ENCODE peak calls at places on chromosome 3, in eight cellular contexts. B is choroid plexus epithelial cell; M is foreskin fibroblast; F is IMR-90; I is fibroblast of lung; R is psoas muscle; L is activated CD8-positive, alpha-beta T cell treated with anti-CD3 and anti-CD28 coated beads for 36 hours; G is CD8-positive, alpha-beta T cell. T is an unnamed sample.

GRCh38 chr3:150303776-150304175 is 104.3 kb upstream of the TSC22D2 start:
- DNase-seq in B (no peak), M (no peak), F (no peak), I (no peak), R (no peak), L (peak; percentile 40), G (no peak), T (no peak)

GRCh38 chr3:38275658-38276057 is 6.4 kb upstream of the SLC22A14 start:
- DNase-seq in B (no peak), M (no peak), F (no peak), I (no peak), R (no peak), L (no peak), G (no peak), T (no peak)

GRCh38 chr3:120147072-120147871 is 53.0 kb upstream of the GSK3B start:
- DNase-seq in B (no peak), M (no peak), F (no peak), I (no peak), R (no peak), L (peak; percentile 67), G (peak; percentile 7), T (no peak)

GRCh38 chr3:44132061-44132460 is 109.6 kb upstream of the TOPAZ1 start:
- DNase-seq in B (no peak), M (peak; percentile 35), F (no peak), I (no peak), R (no peak), L (no peak), G (no peak), T (no peak)

GRCh38 chr3:113783463-113783862 is 36.6 kb downstream of the ATP6V1A start:
- DNase-seq in B (peak; percentile 99), M (peak; percentile 88), F (peak; percentile 98), I (peak; percentile 98), R (no peak), L (no peak), G (no peak), T (peak; percentile 27)

GRCh38 chr3:36893137-36893557 is 51.7 kb downstream of the TRANK1 start:
- DNase-seq in B (peak; percentile 89), M (peak; percentile 40), F (peak; percentile 76), I (peak; percentile 66), R (no peak), L (peak; percentile 35), G (no peak), T (no peak)

GRCh38 chr3:145915787-145916186 is 245.2 kb downstream of the PLOD2 start:
- DNase-seq in B (no peak), M (no peak), F (no peak), I (no peak), R (no peak), L (no peak), G (no peak), T (no peak)

GRCh38 chr3:15638891-15639262 is 37.3 kb downstream of the BTD start:
- DNase-seq in B (no peak), M (peak; percentile 30), F (no peak), I (no peak), R (no peak), L (peak; percentile 24), G (no peak), T (no peak)

GRCh38 chr3:100358413-100358812 is 23.9 kb downstream of the NIT2 start:
- DNase-seq in B (peak; percentile 28), M (peak; percentile 19), F (no peak), I (no peak), R (no peak), L (no peak), G (no peak), T (peak; percentile 68)

GRCh38 chr3:60948488-60948887 is 302.8 kb downstream of the FHIT start:
- DNase-seq in B (peak; percentile 55), M (peak; percentile 16), F (no peak), I (peak; percentile 48), R (no peak), L (no peak), G (no peak), T (no peak)

GRCh38 chr3:56758539-56758981 is 43.2 kb downstream of the ARHGEF3 start:
- DNase-seq in B (peak; percentile 94), M (peak; percentile 93), F (peak; percentile 91), I (peak; percentile 94), R (no peak), L (peak; percentile 74), G (no peak), T (peak; percentile 97)

GRCh38 chr3:25426408-25426807 is 1.7 kb upstream of the RARB start:
- DNase-seq in B (no peak), M (peak; percentile 25), F (no peak), I (no peak), R (no peak), L (no peak), G (no peak), T (no peak)

GRCh38 chr3:11128682-11129632 is 25.3 kb upstream of the HRH1 start:
- DNase-seq in B (no peak), M (no peak), F (no peak), I (no peak), R (no peak), L (no peak), G (no peak), T (no peak)

GRCh38 chr3:23073721-23074300 is 129.3 kb upstream of the UBE2E2 start:
- DNase-seq in B (no peak), M (no peak), F (no peak), I (no peak), R (no peak), L (no peak), G (no peak), T (peak; percentile 84)

GRCh38 chr3:86982883-86983282 is 8.1 kb downstream of the VGLL3 start:
- DNase-seq in B (peak; percentile 89), M (peak; percentile 66), F (peak; percentile 68), I (peak; percentile 75), R (no peak), L (no peak), G (no peak), T (no peak)

GRCh38 chr3:58535531-58536500 is 1.2 kb downstream of the ACOX2 start:
- DNase-seq in B (peak; percentile 55), M (peak; percentile 54), F (no peak), I (no peak), R (no peak), L (no peak), G (no peak), T (no peak)

GRCh38 chr3:129596194-129597086 is 10.0 kb downstream of the PLXND1 start:
- DNase-seq in B (peak; percentile 88), M (peak; percentile 97), F (peak; percentile 96), I (peak; percentile 96), R (peak; percentile 94), L (no peak), G (no peak), T (no peak)

GRCh38 chr3:47715928-47716327 is 65.8 kb downstream of the SMARCC1 start:
- DNase-seq in B (peak; percentile 65), M (peak; percentile 82), F (peak; percentile 81), I (peak; percentile 65), R (no peak), L (no peak), G (no peak), T (no peak)

GRCh38 chr3:116256843-116257485 is 188.3 kb downstream of the LSAMP start:
- DNase-seq in B (no peak), M (peak; percentile 81), F (peak; percentile 3), I (no peak), R (no peak), L (no peak), G (no peak), T (no peak)

GRCh38 chr3:40504636-40505430 is 1.0 kb upstream of the ZNF620 start:
- DNase-seq in B (peak; percentile 97), M (peak; percentile 95), F (peak; percentile 99), I (peak; percentile 93), R (no peak), L (no peak), G (no peak), T (peak; percentile 98)

GRCh38 chr3:43180027-43180426 is 74.1 kb upstream of the POMGNT2 start:
- DNase-seq in B (peak; percentile 98), M (peak; percentile 91), F (peak; percentile 96), I (peak; percentile 94), R (no peak), L (peak; percentile 62), G (no peak), T (no peak)

GRCh38 chr3:114216186-114216970 is 21.0 kb downstream of the ZNF80 start:
- DNase-seq in B (peak; percentile 26), M (peak; percentile 84), F (peak; percentile 19), I (peak; percentile 3), R (no peak), L (no peak), G (no peak), T (no peak)

GRCh38 chr3:64872385-64872784 is 184.6 kb upstream of the ADAMTS9 start:
- DNase-seq in B (no peak), M (no peak), F (no peak), I (no peak), R (no peak), L (no peak), G (no peak), T (no peak)

GRCh38 chr3:173221010-173221409 is 80.0 kb upstream of the SPATA16 start:
- DNase-seq in B (peak; percentile 6), M (no peak), F (no peak), I (peak; percentile 2), R (no peak), L (no peak), G (no peak), T (no peak)
- TF ChIP-seq CTCF in B (peak; percentile 36), M (peak; percentile 36), F (peak; percentile 39), I (peak; percentile 28), R (no peak), L (no peak), G (no peak), T (peak; percentile 75)

GRCh38 chr3:53484979-53485378 is 9.4 kb upstream of the CACNA1D start:
- DNase-seq in B (no peak), M (no peak), F (no peak), I (no peak), R (no peak), L (no peak), G (no peak), T (no peak)

GRCh38 chr3:53485675-53486365 is 8.6 kb upstream of the CACNA1D start:
- DNase-seq in B (no peak), M (no peak), F (no peak), I (no peak), R (no peak), L (no peak), G (no peak), T (no peak)

GRCh38 chr3:53489401-53490130 is 4.8 kb upstream of the CACNA1D start:
- DNase-seq in B (no peak), M (no peak), F (no peak), I (no peak), R (no peak), L (no peak), G (no peak), T (no peak)

GRCh38 chr3:53490131-53490474 is 4.3 kb upstream of the CACNA1D start:
- DNase-seq in B (no peak), M (no peak), F (no peak), I (no peak), R (no peak), L (no peak), G (no peak), T (no peak)

GRCh38 chr3:53486961-53487654 is 7.3 kb upstream of the CACNA1D start:
- DNase-seq in B (no peak), M (no peak), F (no peak), I (peak; percentile 74), R (no peak), L (peak; percentile 5), G (no peak), T (no peak)
- TF ChIP-seq CTCF in B (no peak), M (no peak), F (no peak), I (peak; percentile 0), R (no peak), L (no peak), G (no peak), T (peak; percentile 24)

GRCh38 chr3:141114816-141115458 is 63.8 kb downstream of the SPSB4 start:
- DNase-seq in B (no peak), M (no peak), F (no peak), I (no peak), R (no peak), L (no peak), G (no peak), T (no peak)
- TF ChIP-seq CTCF in B (peak; percentile 42), M (peak; percentile 17), F (peak; percentile 10), I (peak; percentile 34), R (peak; percentile 32), L (peak; percentile 43), G (no peak), T (peak; percentile 37)

GRCh38 chr3:192915306-192915705 is 2.4 kb downstream of the MB21D2 start:
- DNase-seq in B (peak; percentile 75), M (peak; percentile 70), F (peak; percentile 68), I (peak; percentile 55), R (no peak), L (no peak), G (no peak), T (no peak)
- TF ChIP-seq CTCF in B (peak; percentile 64), M (peak; percentile 42), F (peak; percentile 41), I (peak; percentile 18), R (no peak), L (no peak), G (no peak), T (peak; percentile 55)